ENCODE peak calls at places on chromosomes 3 and 15, in five cellular contexts. M, N, S, Y and Z are unnamed samples. For H3K9me3, the result is how much of the 10 kb centered on the place peaks cover.

GRCh38 chr3:59839283-59839682 is 789.5 kb upstream of the CFAP20DC start:
- DNase-seq in Y (no peak), S (peak), N (no peak), M (no peak), Z (no peak)

GRCh38 chr3:122231781-122232180 is 48.3 kb downstream of the CASR start:
- DNase-seq in Y (no peak), S (no peak), M (no peak), N (no peak), Z (no peak)

GRCh38 chr15:88908697-88909621 is 4.2 kb downstream of the MFGE8 start:
- DNase-seq in N (no peak), Y (no peak), M (no peak), S (no peak), Z (no peak)

GRCh38 chr15:94524565-94524964 is 293.2 kb downstream of the MCTP2 start:
- DNase-seq in S (no peak), N (no peak), M (no peak), Y (no peak), Z (no peak)

GRCh38 chr3:40574661-40575060 is 49.9 kb downstream of the ZNF621 start:
- DNase-seq in Y (no peak), S (peak), M (no peak), N (no peak), Z (no peak)

GRCh38 chr3:58526124-58526957 is 10.6 kb downstream of the ACOX2 start:
- DNase-seq in S (peak), M (no peak), N (no peak), Y (no peak), Z (peak)

GRCh38 chr3:146256851-146257486 is 6.1 kb upstream of the PLSCR4 start:
- DNase-seq in Y (no peak), N (no peak), M (no peak), S (peak), Z (peak)

GRCh38 chr3:14803101-14803980 is 15.4 kb upstream of the FGD5 start:
- DNase-seq in S (no peak), Y (no peak), N (no peak), M (no peak), Z (no peak)

GRCh38 chr15:67607959-67608605 is 65.6 kb downstream of the MAP2K5 start:
- DNase-seq in Y (no peak), M (no peak), S (no peak), N (no peak), Z (no peak)

GRCh38 chr3:17730318-17730967 is 12.0 kb downstream of the TBC1D5 start:
- DNase-seq in S (peak), N (no peak), Y (no peak), M (no peak), Z (no peak)

DNA sequence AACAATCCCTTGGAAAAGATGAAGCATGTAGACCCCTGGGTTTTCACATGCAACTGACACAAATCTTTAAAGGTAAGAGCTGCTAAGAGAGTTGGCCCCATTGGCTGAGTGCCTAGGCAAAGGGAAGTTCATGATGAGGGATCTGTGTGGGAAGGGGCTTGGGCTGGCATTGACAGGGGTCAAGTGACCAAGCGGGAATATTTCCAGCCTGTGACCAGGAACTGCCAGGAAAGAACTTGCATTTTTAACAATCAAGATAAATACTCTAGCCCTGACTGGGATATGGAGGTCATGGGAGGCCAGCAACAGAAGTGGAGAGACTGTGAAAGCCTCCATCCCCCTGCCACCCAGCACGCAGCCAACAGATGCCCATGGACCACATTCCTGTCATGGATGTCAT is 361.1 kb upstream of the ATP10A start:
- DNase-seq in Y (no peak), M (no peak), N (no peak), S (no peak), Z (no peak)
- H3K9me3 ChIP-seq in Y (under half), M (under half), N (under half), S (under half), Z (under half)

DNA sequence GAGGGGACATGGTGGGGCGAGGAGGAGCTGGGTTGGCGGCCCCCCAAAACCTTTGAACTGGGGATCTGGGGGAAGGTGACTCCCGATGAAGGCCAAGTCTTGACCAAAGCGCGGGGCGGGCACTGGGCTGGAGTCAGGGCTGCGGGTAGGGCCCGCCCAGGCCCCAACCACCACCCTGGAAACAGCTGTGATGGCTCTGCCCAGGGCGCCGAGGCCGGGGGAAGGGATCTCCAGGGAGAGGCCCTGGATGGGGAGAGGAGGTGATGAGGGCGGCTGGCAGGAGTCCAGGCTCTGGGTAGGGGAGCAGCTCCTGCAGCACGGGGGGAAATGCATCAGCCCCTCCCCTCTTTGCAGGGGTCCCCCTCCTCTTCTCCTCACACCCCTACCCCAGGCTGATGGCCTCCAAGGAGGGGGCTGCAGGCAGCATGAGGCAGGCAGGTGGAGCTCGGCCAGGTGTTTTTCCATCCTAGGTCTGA is 5.9 kb upstream of the C15orf39 start:
- DNase-seq in S (no peak), N (no peak), M (no peak), Y (no peak), Z (no peak)
- H3K4me3 ChIP-seq in S (no peak), N (no peak), M (no peak), Y (no peak), Z (no peak)

GRCh38 chr3:137761099-137761562 is 3.0 kb upstream of the SOX14 start:
- DNase-seq in N (no peak), M (no peak), Y (no peak), S (no peak), Z (no peak)

GRCh38 chr3:137761563-137762503 is 2.3 kb upstream of the SOX14 start:
- DNase-seq in S (no peak), N (no peak), Y (no peak), M (peak), Z (no peak)

GRCh38 chr3:137759505-137759904 is 4.6 kb upstream of the SOX14 start:
- DNase-seq in Y (no peak), M (no peak), N (no peak), S (no peak), Z (no peak)

GRCh38 chr3:137762674-137763593 is 1.2 kb upstream of the SOX14 start:
- DNase-seq in Y (no peak), S (no peak), N (no peak), M (no peak), Z (no peak)

DNA sequence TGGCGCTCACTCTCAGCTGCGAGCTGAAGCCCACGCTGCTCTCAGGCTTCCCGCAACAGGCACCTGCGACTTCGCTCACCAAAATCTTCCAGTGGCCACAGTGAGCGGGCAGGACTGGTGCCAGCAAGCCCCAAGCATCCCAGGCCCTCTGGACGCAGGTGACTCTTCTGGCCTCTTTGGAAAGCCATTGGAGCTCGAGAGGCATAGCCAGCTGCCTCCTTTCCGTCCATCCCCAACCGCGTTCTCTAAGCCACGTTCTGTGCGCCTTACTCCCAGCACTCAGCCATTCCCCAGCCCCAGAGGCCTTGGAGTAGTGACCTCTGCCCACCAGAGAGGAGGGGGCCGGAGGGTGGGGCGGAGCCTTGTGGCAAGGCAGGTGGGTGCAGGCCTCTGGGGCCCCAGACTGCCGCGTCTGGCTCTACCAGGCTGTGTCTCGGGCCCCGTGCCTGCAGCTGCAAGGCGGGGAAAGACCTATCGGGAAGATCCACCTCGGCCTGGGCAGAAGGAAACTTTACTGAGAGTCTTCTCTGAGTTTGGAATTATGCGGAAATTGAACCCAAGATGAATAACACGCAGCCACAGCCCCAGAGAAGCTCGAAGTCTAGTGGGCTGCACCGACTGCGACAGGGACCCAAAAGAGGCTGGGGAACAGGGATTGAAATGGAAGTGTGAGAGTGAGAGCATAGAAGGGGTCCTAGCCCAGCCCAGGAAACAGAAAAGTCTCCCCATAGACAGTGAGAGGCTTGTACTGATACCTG is 3.6 kb upstream of the SOX14 start:
- DNase-seq in N (no peak), Y (no peak), M (peak), S (no peak), Z (no peak)
- H3K9me3 ChIP-seq in N (under half), Y (under half), M (under half), S (under half), Z (under half)

GRCh38 chr3:126450219-126450618 is 25.5 kb downstream of the ZXDC start:
- DNase-seq in Y (no peak), S (no peak), M (no peak), N (no peak), Z (no peak)

GRCh38 chr3:126449621-126450051 is 26.1 kb downstream of the ZXDC start:
- DNase-seq in S (no peak), N (no peak), M (no peak), Y (no peak), Z (no peak)

GRCh38 chr3:126451511-126451910 is 24.2 kb downstream of the ZXDC start:
- DNase-seq in M (no peak), N (no peak), S (no peak), Y (no peak), Z (no peak)

GRCh38 chr3:126452213-126452612 is 23.5 kb downstream of the ZXDC start:
- DNase-seq in N (no peak), M (no peak), Y (no peak), S (no peak), Z (no peak)

GRCh38 chr3:126450744-126451143 is 24.9 kb downstream of the ZXDC start:
- DNase-seq in M (no peak), S (no peak), Y (no peak), N (no peak), Z (no peak)
- H3K4me3 ChIP-seq in M (no peak), S (no peak), Y (no peak), N (no peak), Z (no peak)

DNA sequence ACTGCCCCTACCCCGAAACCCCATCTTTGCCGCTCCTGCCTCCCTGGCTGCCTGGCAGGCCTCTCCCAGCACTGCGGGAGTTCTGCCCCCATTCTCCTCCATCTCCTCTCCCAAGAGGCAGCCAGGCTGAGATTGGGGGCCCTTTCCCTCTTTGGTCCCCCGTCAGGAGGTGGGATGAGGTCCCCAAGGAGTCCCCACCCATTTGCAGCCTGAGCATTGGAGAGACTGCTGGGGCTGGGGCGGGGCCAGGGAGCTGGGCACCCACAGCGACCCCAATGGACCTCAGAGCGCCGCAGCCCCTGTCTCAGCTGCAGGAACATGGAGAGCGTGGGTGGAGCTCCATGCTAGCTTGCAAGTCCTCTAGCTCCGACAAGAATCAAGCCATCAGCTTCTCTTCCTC is 29.5 kb upstream of the FBLN2 start:
- DNase-seq in Y (no peak), M (no peak), N (no peak), S (no peak), Z (no peak)
- H3K9me3 ChIP-seq in Y (under half), M (under half), N (under half), S (under half), Z (under half)

GRCh38 chr3:49966233-49966942 is 26.4 kb downstream of the RBM6 start:
- DNase-seq in Y (no peak), M (no peak), N (no peak), S (no peak), Z (no peak)
- H3K4me3 ChIP-seq in Y (no peak), M (no peak), N (no peak), S (no peak), Z (no peak)

DNA sequence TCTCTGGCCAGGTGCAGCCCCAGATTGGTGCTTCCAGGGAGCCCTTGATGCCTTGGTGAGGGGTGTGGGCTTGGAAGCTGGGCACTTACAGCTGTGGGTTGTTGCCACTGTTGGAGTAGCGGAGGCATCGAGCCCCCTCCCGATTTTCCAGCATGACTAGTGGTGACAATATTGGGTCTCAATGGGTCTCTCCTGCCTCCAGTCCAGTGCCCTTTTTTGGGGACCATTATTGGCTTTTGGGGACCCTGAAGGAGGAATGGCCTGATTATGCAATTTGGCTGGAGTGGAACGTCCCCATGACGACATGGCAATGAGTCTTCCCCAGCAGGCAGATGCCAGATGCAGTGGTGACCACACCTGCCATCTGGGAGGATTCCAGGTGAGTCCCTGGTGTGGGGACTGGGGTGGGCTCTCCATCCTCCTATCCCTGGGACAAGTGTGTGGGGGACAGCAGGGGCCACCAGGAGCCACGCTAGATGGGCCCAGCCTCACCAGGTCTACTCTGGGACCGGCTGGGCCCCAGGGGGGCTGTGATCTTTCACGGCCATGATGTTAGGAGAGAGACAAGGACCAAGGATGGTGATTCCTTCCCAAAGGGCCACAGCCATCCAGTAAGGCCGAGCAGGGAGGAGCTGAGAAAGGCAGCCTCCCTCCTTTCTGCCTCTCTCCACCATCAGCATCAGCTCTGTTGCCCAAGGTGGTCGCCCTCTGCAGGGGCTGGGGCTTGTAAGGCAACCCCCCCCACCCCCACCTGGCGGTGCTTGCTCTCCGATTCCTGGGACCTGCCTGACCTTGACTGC is 196.8 kb downstream of the GOLGA6L6 start:
- DNase-seq in M (peak), N (no peak), S (no peak), Y (no peak), Z (no peak)
- H3K9me3 ChIP-seq in M (under half), N (under half), S (under half), Y (under half), Z (under half)

DNA sequence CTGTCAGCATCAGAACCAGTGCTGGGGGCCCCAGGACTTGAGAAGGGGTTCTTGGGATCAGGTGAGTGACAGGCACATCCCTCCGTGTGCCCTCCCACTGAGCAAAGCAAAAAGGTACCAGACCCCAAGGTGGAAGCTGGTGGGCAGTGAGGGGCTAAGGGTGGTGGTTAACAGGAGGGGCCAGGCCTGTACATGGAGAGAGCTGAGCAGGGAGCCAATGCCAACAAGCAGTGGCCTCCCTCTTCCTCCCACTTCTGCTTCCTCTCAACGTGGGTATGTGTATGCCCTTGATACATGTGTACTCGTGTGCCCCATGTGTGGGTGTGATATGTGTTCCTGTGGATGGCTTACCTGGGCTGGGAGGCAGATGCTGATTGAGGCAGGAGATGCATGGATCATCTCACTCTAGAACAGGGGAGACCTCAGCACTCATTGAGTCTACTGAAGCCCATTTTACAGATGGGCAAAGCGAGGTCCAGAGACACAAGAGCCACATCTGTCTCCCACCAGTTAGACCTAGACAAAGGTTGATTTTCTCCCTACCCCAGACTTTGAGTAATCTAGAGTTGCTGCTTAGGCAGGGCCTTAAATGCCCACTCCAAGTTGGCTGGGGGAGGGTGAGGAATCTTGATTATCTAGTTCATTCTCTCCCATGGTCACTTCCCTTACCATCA is 945 bp downstream of the VIPR1 start:
- DNase-seq in M (no peak), Y (no peak), S (no peak), N (no peak), Z (no peak)
- H3K4me3 ChIP-seq in M (no peak), Y (peak), S (no peak), N (peak), Z (peak)